ENCODE peak calls at places on chromosome 19, in seven cellular contexts. J is memory B cell; A is brain microvascular endothelial cell; W is prostate gland; N is endodermal cell; T is activated naive CD4-positive, alpha-beta T cell; R is hypothalamus. P is an unnamed sample.

GRCh38 chr19:16661480-16662034 is 618 bp downstream of the TMEM38A start:
- DNase-seq in T (no peak), A (no peak), J (peak; percentile 9), W (no peak), R (no peak), N (peak; percentile 69), P (no peak)

GRCh38 chr19:58569191-58569942 is 3.8 kb downstream of the MZF1 start:
- DNase-seq in R (no peak), W (no peak), T (no peak), N (no peak), A (no peak), J (no peak), P (no peak)

GRCh38 chr19:56538761-56539263 is at the start of gene ZFP28:
- DNase-seq in R (no peak), W (peak; percentile 73), A (no peak), N (peak; percentile 91), J (peak; percentile 9), T (no peak), P (peak; percentile 65)

GRCh38 chr19:46081928-46082727 is 41.3 kb upstream of the IGFL4 start:
- DNase-seq in N (peak; percentile 58), A (peak; percentile 46), W (peak; percentile 25), R (no peak), T (no peak), J (no peak), P (peak; percentile 68)

GRCh38 chr19:43763473-43763939 is 8.7 kb upstream of the SMG9 start:
- DNase-seq in J (no peak), T (no peak), R (no peak), W (no peak), N (no peak), A (no peak), P (no peak)

GRCh38 chr19:45601524-45602522 is at the start of gene GPR4:
- DNase-seq in T (no peak), J (no peak), N (peak; percentile 89), W (no peak), A (no peak), R (no peak), P (peak; percentile 65)

GRCh38 chr19:13839193-13839937 is 37.6 kb upstream of the NANOS3 start:
- DNase-seq in W (peak; percentile 77), R (no peak), N (peak; percentile 88), J (peak; percentile 72), T (peak; percentile 51), A (no peak), P (no peak)

GRCh38 chr19:50925734-50926133 is 14.5 kb upstream of the KLK4 start:
- DNase-seq in A (no peak), T (no peak), R (no peak), W (no peak), N (no peak), J (no peak), P (no peak)

GRCh38 chr19:41930926-41931592 is 2.8 kb upstream of the ERFL start:
- DNase-seq in J (no peak), W (no peak), A (no peak), N (peak; percentile 87), T (no peak), R (no peak), P (peak; percentile 73)

GRCh38 chr19:45798995-45799517 is 6.4 kb upstream of the DMWD start:
- DNase-seq in T (no peak), N (peak; percentile 89), J (peak; percentile 54), A (peak; percentile 72), R (no peak), W (no peak), P (peak; percentile 54)

GRCh38 chr19:3783660-3784584 is 2.3 kb downstream of the MATK start:
- DNase-seq in J (no peak), N (peak; percentile 86), W (no peak), T (no peak), A (no peak), R (no peak), P (peak; percentile 74)

GRCh38 chr19:13633109-13633508 is 126.8 kb upstream of the CACNA1A start:
- DNase-seq in N (no peak), J (no peak), W (no peak), A (peak; percentile 3), T (no peak), R (no peak), P (no peak)

GRCh38 chr19:13100031-13100588 is 2.5 kb downstream of the LYL1 start:
- DNase-seq in A (no peak), R (no peak), T (peak; percentile 34), W (no peak), J (no peak), N (no peak), P (no peak)

GRCh38 chr19:32289566-32290210 is 55.7 kb upstream of the ZNF507 start:
- DNase-seq in W (no peak), R (no peak), A (no peak), J (no peak), N (no peak), T (no peak), P (no peak)

GRCh38 chr19:1447944-1448343 is 2.0 kb upstream of the APC2 start:
- DNase-seq in T (no peak), W (no peak), R (no peak), J (no peak), N (no peak), A (no peak), P (no peak)

GRCh38 chr19:30895946-30896345 is 453.3 kb downstream of the TSHZ3 start:
- DNase-seq in J (no peak), R (no peak), W (no peak), A (no peak), N (peak; percentile 57), T (no peak), P (peak; percentile 42)

GRCh38 chr19:51821921-51822716 is 27.2 kb downstream of the FPR3 start:
- DNase-seq in W (no peak), N (no peak), R (no peak), T (no peak), A (no peak), J (no peak), P (no peak)

GRCh38 chr19:16544468-16545231 is 2.4 kb upstream of the CHERP start:
- DNase-seq in A (no peak), T (no peak), R (no peak), N (no peak), J (no peak), W (no peak), P (no peak)

GRCh38 chr19:54231077-54231931 is 8.5 kb upstream of the LILRB3 start:
- DNase-seq in N (peak; percentile 99), R (peak; percentile 19), W (peak; percentile 79), J (peak; percentile 82), A (peak; percentile 69), T (peak; percentile 81), P (peak; percentile 88)

GRCh38 chr19:55443824-55444719 is 972 bp upstream of the SHISA7 start:
- DNase-seq in N (no peak), R (no peak), J (no peak), T (no peak), W (no peak), A (no peak), P (no peak)

GRCh38 chr19:35843676-35844481 is 8.4 kb downstream of the NPHS1 start:
- DNase-seq in T (no peak), W (no peak), J (no peak), A (no peak), N (peak; percentile 95), R (no peak), P (peak; percentile 78)

GRCh38 chr19:18339703-18340102 is 695 bp upstream of the PGPEP1 start:
- DNase-seq in N (peak; percentile 89), R (no peak), W (no peak), J (no peak), A (no peak), T (no peak), P (peak; percentile 94)

GRCh38 chr19:7145494-7145893 is 76.0 kb downstream of the ZNF557 start:
- DNase-seq in J (no peak), W (no peak), N (no peak), R (no peak), A (no peak), T (no peak), P (no peak)